ENCODE peak calls at places on chromosomes 2 and 18, in seven cellular contexts. S, C, N, T, H, L and X are unnamed samples.
A peak's percentile ranks its signal among the peaks of the same experiment; 100 is the strongest.

GRCh38 chr2:106020821-106021316 is 173.2 kb downstream of the UXS1 start:
- DNase-seq in N (no peak), H (no peak), S (no peak), C (no peak), T (no peak), L (no peak), X (no peak)

GRCh38 chr2:328761-329160 is 40.9 kb upstream of the ALKAL2 start:
- DNase-seq in N (no peak), H (no peak), L (peak; percentile 76), C (no peak), T (no peak), S (peak; percentile 46), X (no peak)

GRCh38 chr2:196431957-196432356 is 207.6 kb upstream of the CCDC150 start:
- DNase-seq in C (no peak), L (no peak), T (peak; percentile 20), H (peak; percentile 59), S (peak; percentile 83), N (peak; percentile 29), X (peak; percentile 29)

GRCh38 chr18:59155140-59155539 is 15.5 kb downstream of the SEC11C start:
- DNase-seq in T (peak; percentile 95), H (no peak), N (peak; percentile 94), L (peak; percentile 85), C (no peak), S (no peak), X (no peak)

GRCh38 chr2:197813093-197813787 is 8.8 kb downstream of the PLCL1 start:
- DNase-seq in T (peak; percentile 52), L (no peak), N (peak; percentile 54), H (peak; percentile 28), S (peak; percentile 63), C (no peak), X (no peak)

GRCh38 chr2:66171530-66171929 is 263.4 kb upstream of the MEIS1 start:
- DNase-seq in H (no peak), S (no peak), N (no peak), C (no peak), T (no peak), L (no peak), X (no peak)

GRCh38 chr2:134706587-134707329 is 12.0 kb downstream of the TMEM163 start:
- DNase-seq in L (no peak), S (no peak), N (no peak), C (no peak), T (no peak), H (no peak), X (no peak)

GRCh38 chr18:48940854-48941531 is 9.8 kb downstream of the SMAD7 start:
- DNase-seq in N (peak; percentile 53), C (no peak), S (peak; percentile 87), T (peak; percentile 45), H (no peak), L (no peak), X (no peak)

GRCh38 chr2:229713371-229714079 is 830 bp downstream of the DNER start:
- DNase-seq in H (peak; percentile 70), T (no peak), S (peak; percentile 51), C (peak; percentile 84), N (peak; percentile 6), L (no peak), X (peak; percentile 59)

GRCh38 chr2:233822781-233823730 is 31.3 kb downstream of the HJURP start:
- DNase-seq in T (no peak), C (no peak), S (no peak), H (peak; percentile 24), L (no peak), N (no peak), X (no peak)

GRCh38 chr2:240462704-240463273 is 27.3 kb downstream of the GPC1 start:
- DNase-seq in H (no peak), L (no peak), C (no peak), S (no peak), N (no peak), T (no peak), X (no peak)

GRCh38 chr18:79380816-79381806 is 14.6 kb upstream of the NFATC1 start:
- DNase-seq in H (peak; percentile 82), S (peak; percentile 62), L (peak; percentile 27), T (peak; percentile 29), C (peak; percentile 96), N (peak; percentile 53), X (no peak)

GRCh38 chr2:49903471-49903870 is 749.2 kb upstream of the FSHR start:
- DNase-seq in S (peak; percentile 60), N (no peak), T (no peak), C (no peak), L (no peak), H (no peak), X (no peak)

GRCh38 chr2:160615706-160616105 is 122.1 kb upstream of the RBMS1 start:
- DNase-seq in H (no peak), T (no peak), S (no peak), C (no peak), L (no peak), N (no peak), X (no peak)

GRCh38 chr2:199738723-199739412 is 112.1 kb downstream of the FTCDNL1 start:
- DNase-seq in C (no peak), L (no peak), S (no peak), T (peak; percentile 70), H (no peak), N (peak; percentile 92), X (no peak)

GRCh38 chr2:221289389-221289788 is 282.7 kb downstream of the EPHA4 start:
- DNase-seq in L (no peak), C (no peak), T (peak; percentile 40), H (no peak), S (peak; percentile 72), N (peak; percentile 30), X (no peak)

GRCh38 chr2:240182001-240182400 is 41.5 kb upstream of the OTOS start:
- DNase-seq in T (no peak), C (no peak), N (no peak), L (no peak), H (no peak), S (no peak), X (no peak)

GRCh38 chr2:15768142-15769088 is 171.9 kb upstream of the MYCN start:
- DNase-seq in T (no peak), L (no peak), H (no peak), S (peak; percentile 65), C (no peak), N (no peak), X (peak; percentile 48)

GRCh38 chr2:138396843-138397242 is 104.7 kb upstream of the SPOPL start:
- DNase-seq in H (no peak), C (no peak), L (no peak), S (no peak), N (no peak), T (no peak), X (no peak)

GRCh38 chr2:138389067-138389466 is 112.5 kb upstream of the SPOPL start:
- DNase-seq in S (no peak), N (no peak), C (no peak), T (no peak), H (no peak), L (no peak), X (no peak)

GRCh38 chr2:138395565-138396306 is 105.8 kb upstream of the SPOPL start:
- DNase-seq in C (no peak), T (peak; percentile 42), H (no peak), N (peak; percentile 25), S (no peak), L (no peak), X (no peak)

DNA sequence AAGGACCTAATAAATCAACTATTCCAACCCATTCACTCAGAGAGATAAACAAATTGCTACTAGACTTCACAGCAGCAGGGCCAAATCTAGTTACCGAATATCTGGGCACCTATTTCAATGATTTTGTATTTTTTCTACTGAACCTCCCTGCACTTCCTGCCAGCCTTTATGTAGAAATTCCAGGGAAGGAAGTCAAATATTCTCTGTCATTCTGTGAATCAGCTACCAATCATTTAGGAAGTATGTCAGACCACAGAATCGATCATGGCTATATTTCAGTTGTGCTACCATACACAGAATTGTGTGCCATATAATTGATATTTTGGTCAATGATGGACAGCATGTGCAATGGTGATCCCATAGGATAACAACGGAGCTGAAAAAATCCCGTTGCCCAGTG is 109.6 kb upstream of the SPOPL start:
- DNase-seq in S (no peak), H (no peak), N (no peak), T (peak; percentile 4), L (peak; percentile 49), C (no peak), X (no peak)
- H4K8ac ChIP-seq in S (no peak overlapping the region), H (no peak overlapping the region), N (no peak overlapping the region), T (no peak overlapping the region), L (no peak overlapping the region), C (no peak overlapping the region), X (no peak overlapping the region)

DNA sequence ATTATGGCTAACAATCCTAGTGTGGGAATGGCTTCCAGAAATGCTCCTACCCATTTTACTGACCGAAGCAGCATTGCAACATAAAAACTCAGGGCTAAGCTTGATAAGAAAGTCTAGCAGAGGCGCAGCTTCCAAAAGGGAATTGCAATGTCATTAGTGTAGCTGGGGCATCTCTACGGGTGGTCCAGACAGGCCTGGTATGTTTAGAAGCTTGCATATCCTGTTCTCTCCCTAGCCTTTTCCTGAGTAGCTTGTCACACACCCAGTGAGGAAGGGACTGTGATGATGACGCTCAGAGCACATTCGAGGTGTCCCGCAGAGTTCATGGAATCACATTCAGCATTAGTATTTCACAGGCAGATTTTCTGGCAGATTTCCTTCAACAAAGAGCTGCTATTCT is 38.0 kb upstream of the COL5A2 start:
- DNase-seq in T (peak; percentile 84), S (peak; percentile 100), H (peak; percentile 94), L (peak; percentile 73), C (peak; percentile 60), N (peak; percentile 90), X (no peak)
- H3K27ac ChIP-seq in T (peak overlapping the region; percentile 40), S (peak overlapping the region; percentile 98), H (peak overlapping the region; percentile 95), L (no peak overlapping the region), C (peak overlapping the region; percentile 69), N (peak overlapping the region; percentile 19), X (no peak overlapping the region)

GRCh38 chr2:217014298-217015116 is 154.6 kb upstream of the TNP1 start:
- DNase-seq in T (no peak), H (no peak), S (no peak), L (no peak), N (no peak), C (no peak), X (no peak)
- H3K27me3 ChIP-seq in T (peaks cover 2% of the 10 kb centered on the region), H (no peaks in the 10 kb centered on the region), S (no peaks in the 10 kb centered on the region), L (no peaks in the 10 kb centered on the region), N (peaks cover 4% of the 10 kb centered on the region), C (no peaks in the 10 kb centered on the region), X (no peaks in the 10 kb centered on the region)

GRCh38 chr2:2260691-2261268 is 70.3 kb downstream of the MYT1L start:
- DNase-seq in L (no peak), S (peak; percentile 32), C (no peak), H (no peak), T (no peak), N (no peak), X (no peak)

GRCh38 chr2:2266699-2267449 is 64.2 kb downstream of the MYT1L start:
- DNase-seq in S (no peak), T (no peak), H (no peak), L (no peak), C (no peak), N (no peak), X (no peak)

GRCh38 chr2:2265747-2266259 is 65.3 kb downstream of the MYT1L start:
- DNase-seq in H (no peak), S (peak; percentile 32), N (no peak), T (no peak), C (no peak), L (no peak), X (no peak)

GRCh38 chr2:2263196-2263829 is 67.8 kb downstream of the MYT1L start:
- DNase-seq in L (no peak), N (no peak), H (no peak), C (no peak), T (no peak), S (no peak), X (no peak)

GRCh38 chr2:2264416-2264815 is 66.7 kb downstream of the MYT1L start:
- DNase-seq in H (no peak), T (no peak), L (no peak), S (no peak), N (no peak), C (no peak), X (no peak)
- H4K8ac ChIP-seq in H (no peak overlapping the region), T (no peak overlapping the region), L (no peak overlapping the region), S (no peak overlapping the region), N (no peak overlapping the region), C (no peak overlapping the region), X (no peak overlapping the region)